ENCODE peak calls at places on chromosomes 3 and 15, in six cellular contexts. R is endothelial cell of umbilical vein, B is H1, Z is A549, Y is K562, D is HepG2. S is an unnamed sample.

GRCh38 chr3:65548848-65549625 is 489.7 kb downstream of the MAGI1 start:
- DNase-seq in R (no peak), B (peak), Z (no peak), Y (no peak), D (peak), S (peak)

GRCh38 chr15:68631621-68632051 is 52.8 kb downstream of the CORO2B start:
- DNase-seq in R (no peak), B (no peak), Z (no peak), Y (no peak), D (no peak), S (peak)

GRCh38 chr3:119562307-119562961 is 3.0 kb upstream of the CD80 start:
- DNase-seq in R (no peak), B (no peak), Z (no peak), Y (no peak), D (no peak), S (no peak)

GRCh38 chr15:33201376-33202189 is 7.1 kb upstream of the FMN1 start:
- DNase-seq in R (peak), B (peak), Z (peak), Y (no peak), D (peak), S (peak)

GRCh38 chr3:39067286-39067685 is 15.5 kb downstream of the WDR48 start:
- DNase-seq in R (no peak), B (no peak), Z (no peak), Y (no peak), D (no peak), S (no peak)

GRCh38 chr3:39590776-39591175 is 123.3 kb downstream of the MOBP start:
- DNase-seq in R (no peak), B (no peak), Z (no peak), Y (no peak), D (no peak), S (no peak)

GRCh38 chr3:127448671-127449070 is 141.9 kb downstream of the TPRA1 start:
- DNase-seq in R (no peak), B (no peak), Z (no peak), Y (no peak), D (no peak), S (no peak)

GRCh38 chr3:128226794-128227399 is 73.6 kb downstream of the EEFSEC start:
- DNase-seq in R (peak), B (peak), Z (peak), Y (peak), D (peak), S (peak)

GRCh38 chr3:106249159-106249558 is 380.3 kb upstream of the CBLB start:
- DNase-seq in R (no peak), B (no peak), Z (no peak), Y (no peak), D (no peak), S (no peak)

GRCh38 chr15:22259881-22260421 is 179.6 kb downstream of the OR4M2 start:
- DNase-seq in R (no peak), B (no peak), Z (no peak), Y (no peak), D (no peak), S (no peak)

DNA sequence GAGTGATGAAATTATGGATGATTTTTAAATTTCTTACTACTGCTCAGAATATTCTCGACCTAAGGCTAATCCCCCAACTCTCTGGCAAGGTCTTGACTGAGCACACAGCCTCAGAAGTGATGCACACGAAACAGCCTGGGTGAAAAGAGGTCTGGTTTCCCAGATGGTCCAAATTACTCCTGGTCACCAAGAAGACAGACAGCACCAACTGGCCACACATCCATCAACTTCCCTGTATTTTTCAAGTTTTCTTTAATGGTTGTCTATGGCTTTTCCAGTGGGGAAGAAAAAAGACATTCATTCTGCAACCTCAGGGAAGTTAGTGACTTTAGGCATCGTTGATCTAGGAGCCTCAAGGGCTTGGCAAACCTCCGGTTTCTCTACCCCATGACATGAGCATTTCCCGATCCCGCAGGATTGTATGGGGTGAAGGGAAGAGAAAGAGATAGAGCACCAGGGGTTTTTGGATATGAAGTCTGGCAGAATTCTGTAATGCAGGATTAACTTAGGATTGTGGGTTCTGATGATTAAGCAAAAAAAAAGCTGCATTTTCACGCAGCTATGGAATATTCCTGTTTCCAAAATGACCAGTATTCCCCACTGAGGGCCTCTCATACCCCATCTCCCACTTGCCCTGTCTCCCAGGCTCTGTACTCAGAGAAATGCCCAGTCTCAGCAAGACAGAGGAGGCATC is 62.2 kb downstream of the UMPS start:
- DNase-seq in R (no peak), B (no peak), Z (no peak), Y (no peak), D (no peak), S (no peak)
- TF ChIP-seq JUN in R (no peak), B (no peak), Z (no peak), Y (no peak), D (no peak), S (no peak)

DNA sequence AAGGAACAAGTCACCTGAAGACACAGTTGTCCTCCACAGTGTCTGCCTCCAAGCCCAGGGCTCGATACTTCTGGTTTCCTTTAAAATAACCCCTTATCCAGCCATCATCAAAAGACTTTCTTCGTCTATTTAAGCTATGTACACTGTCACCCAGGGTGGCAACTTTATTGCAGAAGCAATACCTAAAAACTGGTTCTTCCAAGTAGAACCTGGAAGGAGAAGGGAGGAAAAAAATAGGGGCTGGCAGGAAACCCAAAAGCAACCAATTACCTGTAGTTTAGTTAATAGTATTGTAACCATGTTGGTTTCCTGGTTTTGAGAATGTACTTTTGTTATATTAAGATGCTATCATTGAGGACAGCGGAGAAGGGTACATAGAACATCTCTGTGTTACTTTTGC is 33.7 kb downstream of the ITGB5 start:
- DNase-seq in R (no peak), B (no peak), Z (no peak), Y (no peak), D (no peak), S (no peak)
- TF ChIP-seq JUN in R (no peak), B (no peak), Z (no peak), Y (no peak), D (no peak), S (no peak)

GRCh38 chr15:31540633-31541032 is 214.0 kb downstream of the KLF13 start:
- DNase-seq in R (no peak), B (no peak), Z (no peak), Y (no peak), D (peak), S (no peak)

GRCh38 chr15:31537770-31538592 is 211.3 kb downstream of the KLF13 start:
- DNase-seq in R (no peak), B (peak), Z (no peak), Y (no peak), D (no peak), S (no peak)
- TF ChIP-seq JUN in R (no peak), B (no peak), Z (no peak), Y (no peak), D (no peak), S (no peak)

DNA sequence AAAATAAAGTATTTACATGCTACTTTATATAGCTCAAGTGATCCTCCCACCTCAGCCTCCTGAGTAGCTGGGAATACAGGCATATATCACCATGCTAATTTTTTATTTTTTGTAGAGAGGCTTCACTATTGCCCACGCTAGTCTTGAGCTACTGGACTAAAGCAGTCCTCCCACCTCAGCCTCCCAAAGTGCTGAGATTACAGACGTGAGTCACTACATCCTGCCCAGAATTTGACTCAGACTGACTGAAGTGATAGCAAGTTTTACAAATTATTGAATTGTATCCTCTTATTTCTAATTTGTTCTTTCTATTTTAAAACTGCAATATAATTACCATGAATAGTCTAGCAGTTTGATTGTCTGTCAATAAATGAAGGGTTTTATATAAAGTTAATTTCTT is 210.3 kb upstream of the CGNL1 start:
- DNase-seq in R (peak), B (no peak), Z (no peak), Y (no peak), D (no peak), S (no peak)
- TF ChIP-seq JUN in R (peak), B (no peak), Z (no peak), Y (no peak), D (no peak), S (no peak)

GRCh38 chr3:14879161-14879888 is 60.6 kb downstream of the FGD5 start:
- DNase-seq in R (no peak), B (no peak), Z (no peak), Y (no peak), D (no peak), S (peak)

GRCh38 chr3:14875411-14876175 is 56.8 kb downstream of the FGD5 start:
- DNase-seq in R (no peak), B (no peak), Z (no peak), Y (no peak), D (no peak), S (no peak)

GRCh38 chr3:14880486-14881179 is 61.9 kb downstream of the FGD5 start:
- DNase-seq in R (no peak), B (no peak), Z (no peak), Y (no peak), D (no peak), S (no peak)

GRCh38 chr3:14877404-14877803 is 58.6 kb downstream of the FGD5 start:
- DNase-seq in R (no peak), B (no peak), Z (no peak), Y (no peak), D (no peak), S (no peak)

DNA sequence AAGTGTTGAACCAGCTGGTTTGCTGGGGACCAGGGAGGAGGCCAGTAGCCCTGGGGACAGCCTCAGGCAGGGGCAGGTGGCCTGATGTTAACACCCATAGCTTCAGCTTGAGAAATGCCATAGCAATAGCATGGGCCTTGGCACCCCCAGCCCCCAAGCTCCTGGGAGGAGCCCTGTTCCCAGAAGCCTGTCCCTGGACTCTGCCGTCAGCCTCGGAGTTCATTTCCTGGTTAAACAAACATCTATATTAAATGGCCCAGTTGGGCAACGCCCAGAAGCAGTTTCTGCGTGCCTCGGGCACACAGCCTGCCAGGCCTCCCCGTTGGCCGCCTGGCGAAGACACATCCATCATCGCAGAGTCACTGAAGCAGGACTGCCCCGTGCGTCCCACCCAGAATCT is 58.2 kb downstream of the FGD5 start:
- DNase-seq in R (peak), B (no peak), Z (peak), Y (no peak), D (no peak), S (no peak)
- TF ChIP-seq JUN in R (no peak), B (no peak), Z (no peak), Y (no peak), D (no peak), S (no peak)

GRCh38 chr15:91200101-91200754 is 100.2 kb downstream of the SV2B start:
- DNase-seq in R (no peak), B (no peak), Z (no peak), Y (no peak), D (no peak), S (no peak)
- TF ChIP-seq JUN in R (no peak), B (no peak), Z (no peak), Y (no peak), D (no peak), S (no peak)

S was measured in WTC11.